ENCODE peak calls at places on chromosome 2, in four cellular contexts. One of them, this sample, is unnamed. For H3K36me3 and H3K4me1, the result is how much of the 10 kb centered on the place peaks cover.

GRCh38 chr2:83168377-83168776 is 1290.7 kb downstream of the SUCLG1 start:
- DNase-seq in psoas muscle: no peak
- DNase-seq in heart left ventricle: no peak
- DNase-seq in transverse colon: no peak
- DNase-seq in this sample: no peak

GRCh38 chr2:31381601-31382000 is 32.9 kb downstream of the XDH start:
- DNase-seq in psoas muscle: no peak
- DNase-seq in heart left ventricle: no peak
- DNase-seq in transverse colon: no peak
- DNase-seq in this sample: no peak

GRCh38 chr2:212892193-212892592 is 259.2 kb downstream of the IKZF2 start:
- DNase-seq in psoas muscle: no peak
- DNase-seq in heart left ventricle: no peak
- DNase-seq in transverse colon: no peak
- DNase-seq in this sample: no peak

GRCh38 chr2:223108376-223109100 is 56.5 kb downstream of the KCNE4 start:
- DNase-seq in psoas muscle: no peak
- DNase-seq in heart left ventricle: no peak
- DNase-seq in transverse colon: no peak
- DNase-seq in this sample: no peak

GRCh38 chr2:38603402-38604265 is 906 bp upstream of the HNRNPLL start:
- DNase-seq in psoas muscle: peak
- DNase-seq in heart left ventricle: peak
- DNase-seq in transverse colon: peak
- DNase-seq in this sample: peak

GRCh38 chr2:211062213-211062612 is 505.8 kb downstream of the CPS1 start:
- DNase-seq in psoas muscle: no peak
- DNase-seq in heart left ventricle: no peak
- DNase-seq in transverse colon: no peak
- DNase-seq in this sample: no peak

GRCh38 chr2:149828506-149829210 is 241.1 kb upstream of the MMADHC start:
- DNase-seq in psoas muscle: no peak
- DNase-seq in heart left ventricle: no peak
- DNase-seq in transverse colon: no peak
- DNase-seq in this sample: no peak

GRCh38 chr2:130366720-130367119 is 10.9 kb downstream of the PTPN18 start:
- DNase-seq in psoas muscle: no peak
- DNase-seq in heart left ventricle: no peak
- DNase-seq in transverse colon: no peak
- DNase-seq in this sample: no peak

GRCh38 chr2:126809357-126809756 is 89.3 kb upstream of the TEX51 start:
- DNase-seq in psoas muscle: no peak
- DNase-seq in heart left ventricle: no peak
- DNase-seq in transverse colon: no peak
- DNase-seq in this sample: no peak

GRCh38 chr2:143162997-143163396 is 33.8 kb downstream of the ARHGAP15 start:
- DNase-seq in psoas muscle: no peak
- DNase-seq in heart left ventricle: no peak
- DNase-seq in transverse colon: no peak
- DNase-seq in this sample: no peak

GRCh38 chr2:136282238-136282775 is 164.4 kb upstream of the CXCR4 start:
- DNase-seq in psoas muscle: no peak
- DNase-seq in heart left ventricle: no peak
- DNase-seq in transverse colon: no peak
- DNase-seq in this sample: no peak

GRCh38 chr2:43058761-43059160 is 167.6 kb downstream of the ZFP36L2 start:
- DNase-seq in psoas muscle: no peak
- DNase-seq in heart left ventricle: no peak
- DNase-seq in transverse colon: no peak
- DNase-seq in this sample: no peak

GRCh38 chr2:238162516-238163441 is 4.0 kb downstream of the ERFE start:
- DNase-seq in psoas muscle: peak
- DNase-seq in heart left ventricle: peak
- DNase-seq in transverse colon: no peak
- DNase-seq in this sample: no peak

GRCh38 chr2:161947394-161947793 is 126.6 kb downstream of the DPP4 start:
- DNase-seq in psoas muscle: no peak
- DNase-seq in heart left ventricle: no peak
- DNase-seq in transverse colon: no peak
- DNase-seq in this sample: no peak

GRCh38 chr2:1627628-1628371 is 116.5 kb downstream of the PXDN start:
- DNase-seq in psoas muscle: no peak
- DNase-seq in heart left ventricle: no peak
- DNase-seq in transverse colon: no peak
- DNase-seq in this sample: no peak

GRCh38 chr2:239204143-239204875 is 196.5 kb downstream of the HDAC4 start:
- DNase-seq in psoas muscle: peak
- DNase-seq in heart left ventricle: no peak
- DNase-seq in transverse colon: no peak
- DNase-seq in this sample: no peak

GRCh38 chr2:208406474-208407451 is at the start of gene PTH2R:
- DNase-seq in psoas muscle: peak
- DNase-seq in heart left ventricle: no peak
- DNase-seq in transverse colon: no peak
- DNase-seq in this sample: no peak

GRCh38 chr2:148812306-148812705 is 62.7 kb upstream of the KIF5C start:
- DNase-seq in psoas muscle: peak
- DNase-seq in heart left ventricle: peak
- DNase-seq in transverse colon: peak
- DNase-seq in this sample: no peak

GRCh38 chr2:31297751-31298150 is 63.8 kb downstream of the EHD3 start:
- DNase-seq in psoas muscle: no peak
- DNase-seq in heart left ventricle: no peak
- DNase-seq in transverse colon: no peak
- DNase-seq in this sample: no peak

GRCh38 chr2:195322324-195322723 is 334.7 kb upstream of the SLC39A10 start:
- DNase-seq in psoas muscle: no peak
- DNase-seq in heart left ventricle: no peak
- DNase-seq in transverse colon: peak
- DNase-seq in this sample: no peak

GRCh38 chr2:109350526-109350925 is 221.5 kb downstream of the SH3RF3 start:
- DNase-seq in psoas muscle: no peak
- DNase-seq in heart left ventricle: no peak
- DNase-seq in transverse colon: no peak
- DNase-seq in this sample: no peak

GRCh38 chr2:234286118-234286598 is 210.7 kb downstream of the ARL4C start:
- DNase-seq in psoas muscle: no peak
- DNase-seq in heart left ventricle: no peak
- DNase-seq in transverse colon: no peak
- DNase-seq in this sample: no peak

GRCh38 chr2:78757191-78757590 is 268.3 kb upstream of the REG3G start:
- DNase-seq in psoas muscle: no peak
- DNase-seq in heart left ventricle: no peak
- DNase-seq in transverse colon: no peak
- DNase-seq in this sample: no peak

GRCh38 chr2:129189617-129190016 is 789.8 kb upstream of the RAB6C start:
- DNase-seq in psoas muscle: no peak
- DNase-seq in heart left ventricle: no peak
- DNase-seq in transverse colon: no peak
- DNase-seq in this sample: no peak

GRCh38 chr2:73290049-73290839 is 3.1 kb downstream of the EGR4 start:
- DNase-seq in psoas muscle: no peak
- DNase-seq in heart left ventricle: no peak
- DNase-seq in transverse colon: peak
- DNase-seq in this sample: peak

GRCh38 chr2:100451734-100452133 is 18.5 kb upstream of the NMS start:
- DNase-seq in psoas muscle: no peak
- DNase-seq in heart left ventricle: no peak
- DNase-seq in transverse colon: no peak
- DNase-seq in this sample: no peak

GRCh38 chr2:116416988-116417387 is 1397.5 kb upstream of the DDX18 start:
- DNase-seq in psoas muscle: no peak
- DNase-seq in heart left ventricle: no peak
- DNase-seq in transverse colon: no peak
- DNase-seq in this sample: no peak

DNA sequence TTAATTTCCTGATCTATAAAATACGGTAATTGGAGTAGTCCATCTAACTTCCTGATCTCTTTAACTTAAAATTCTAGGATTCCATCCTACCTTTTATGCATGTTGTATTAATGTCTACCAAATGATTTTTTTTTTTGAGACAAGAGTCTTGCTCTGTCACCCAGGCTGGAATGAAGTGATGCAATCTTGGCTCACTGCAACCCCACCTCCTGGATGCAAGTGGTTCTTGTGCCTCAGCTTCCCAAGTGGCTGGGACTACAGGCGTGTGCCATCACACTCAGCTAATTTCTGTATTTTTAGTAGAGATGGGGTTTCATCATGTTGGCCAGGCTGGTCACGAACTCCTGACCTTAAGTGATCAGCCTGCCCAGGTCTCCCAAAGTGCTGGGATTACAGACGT is 47.8 kb downstream of the CFAP36 start:
- DNase-seq in psoas muscle: no peak
- DNase-seq in heart left ventricle: no peak
- DNase-seq in transverse colon: no peak
- DNase-seq in this sample: no peak
- H3K36me3 ChIP-seq in psoas muscle: half or more
- H3K36me3 ChIP-seq in heart left ventricle: half or more
- H3K36me3 ChIP-seq in transverse colon: under half
- H3K36me3 ChIP-seq in this sample: under half

GRCh38 chr2:144774786-144775185 is 254.9 kb upstream of the ZEB2 start:
- DNase-seq in psoas muscle: no peak
- DNase-seq in heart left ventricle: no peak
- DNase-seq in transverse colon: no peak
- DNase-seq in this sample: no peak

GRCh38 chr2:144771348-144771747 is 251.4 kb upstream of the ZEB2 start:
- DNase-seq in psoas muscle: no peak
- DNase-seq in heart left ventricle: no peak
- DNase-seq in transverse colon: no peak
- DNase-seq in this sample: no peak

GRCh38 chr2:144770616-144771230 is 250.8 kb upstream of the ZEB2 start:
- DNase-seq in psoas muscle: no peak
- DNase-seq in heart left ventricle: no peak
- DNase-seq in transverse colon: no peak
- DNase-seq in this sample: no peak
- H3K4me3 ChIP-seq in psoas muscle: no peak
- H3K4me3 ChIP-seq in heart left ventricle: no peak
- H3K4me3 ChIP-seq in transverse colon: no peak
- H3K4me3 ChIP-seq in this sample: no peak

DNA sequence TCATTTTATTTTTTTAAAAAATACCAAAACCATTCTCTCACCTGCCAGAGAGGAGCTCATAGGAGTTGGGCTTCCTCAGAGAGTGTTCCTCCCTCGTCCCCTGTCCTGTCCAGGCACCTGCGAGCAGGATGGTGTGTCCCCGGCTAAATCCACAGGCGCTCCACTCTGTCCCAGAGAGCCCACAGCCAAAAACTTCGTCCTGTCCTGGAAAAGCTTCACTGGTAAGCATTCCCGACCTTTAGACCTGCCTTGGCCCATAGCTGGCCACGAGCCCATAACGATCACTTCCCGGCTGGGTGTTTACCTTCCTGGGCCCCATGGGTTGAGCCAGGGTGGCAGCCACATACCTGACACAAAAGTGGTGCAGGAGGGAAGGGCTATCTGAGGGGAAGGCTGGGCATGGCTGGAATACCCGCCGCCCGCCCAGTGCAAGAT is at the start of gene NGEF:
- DNase-seq in psoas muscle: no peak
- DNase-seq in heart left ventricle: no peak
- DNase-seq in transverse colon: peak
- DNase-seq in this sample: no peak
- H3K4me1 ChIP-seq in psoas muscle: under half
- H3K4me1 ChIP-seq in heart left ventricle: under half
- H3K4me1 ChIP-seq in transverse colon: under half
- H3K4me1 ChIP-seq in this sample: under half

GRCh38 chr2:218662377-218662776 is 2.9 kb downstream of the BCS1L start:
- DNase-seq in psoas muscle: no peak
- DNase-seq in heart left ventricle: no peak
- DNase-seq in transverse colon: no peak
- DNase-seq in this sample: no peak
- H3K36me3 ChIP-seq in psoas muscle: half or more
- H3K36me3 ChIP-seq in heart left ventricle: half or more
- H3K36me3 ChIP-seq in transverse colon: under half
- H3K36me3 ChIP-seq in this sample: under half

GRCh38 chr2:173961346-173961705 is 3.8 kb downstream of the SP3 start:
- DNase-seq in psoas muscle: no peak
- DNase-seq in heart left ventricle: no peak
- DNase-seq in transverse colon: no peak
- DNase-seq in this sample: no peak
- H3K4me3 ChIP-seq in psoas muscle: no peak
- H3K4me3 ChIP-seq in heart left ventricle: no peak
- H3K4me3 ChIP-seq in transverse colon: peak
- H3K4me3 ChIP-seq in this sample: peak

GRCh38 chr2:241925277-241925676 is 55.7 kb downstream of the RTP5 start:
- DNase-seq in psoas muscle: no peak
- DNase-seq in heart left ventricle: no peak
- DNase-seq in transverse colon: no peak
- DNase-seq in this sample: no peak

GRCh38 chr2:241924069-241924908 is 54.8 kb downstream of the RTP5 start:
- DNase-seq in psoas muscle: no peak
- DNase-seq in heart left ventricle: no peak
- DNase-seq in transverse colon: no peak
- DNase-seq in this sample: no peak

GRCh38 chr2:241925821-241926441 is 56.4 kb downstream of the RTP5 start:
- DNase-seq in psoas muscle: no peak
- DNase-seq in heart left ventricle: no peak
- DNase-seq in transverse colon: no peak
- DNase-seq in this sample: no peak

GRCh38 chr2:241924909-241925250 is 55.4 kb downstream of the RTP5 start:
- DNase-seq in psoas muscle: no peak
- DNase-seq in heart left ventricle: no peak
- DNase-seq in transverse colon: no peak
- DNase-seq in this sample: no peak

GRCh38 chr2:241926541-241927311 is 57.2 kb downstream of the RTP5 start:
- DNase-seq in psoas muscle: peak
- DNase-seq in heart left ventricle: no peak
- DNase-seq in transverse colon: no peak
- DNase-seq in this sample: no peak
- H3K4me1 ChIP-seq in psoas muscle: under half
- H3K4me1 ChIP-seq in heart left ventricle: under half
- H3K4me1 ChIP-seq in transverse colon: under half
- H3K4me1 ChIP-seq in this sample: under half

GRCh38 chr2:28796620-28797019 is 14.0 kb upstream of the SPDYA start:
- DNase-seq in psoas muscle: no peak
- DNase-seq in heart left ventricle: no peak
- DNase-seq in transverse colon: no peak
- DNase-seq in this sample: no peak

GRCh38 chr2:28802975-28803429 is 7.6 kb upstream of the SPDYA start:
- DNase-seq in psoas muscle: no peak
- DNase-seq in heart left ventricle: no peak
- DNase-seq in transverse colon: no peak
- DNase-seq in this sample: no peak

GRCh38 chr2:28801726-28802125 is 8.9 kb upstream of the SPDYA start:
- DNase-seq in psoas muscle: no peak
- DNase-seq in heart left ventricle: no peak
- DNase-seq in transverse colon: no peak
- DNase-seq in this sample: no peak
- H3K36me3 ChIP-seq in psoas muscle: half or more
- H3K36me3 ChIP-seq in heart left ventricle: half or more
- H3K36me3 ChIP-seq in transverse colon: under half
- H3K36me3 ChIP-seq in this sample: under half

DNA sequence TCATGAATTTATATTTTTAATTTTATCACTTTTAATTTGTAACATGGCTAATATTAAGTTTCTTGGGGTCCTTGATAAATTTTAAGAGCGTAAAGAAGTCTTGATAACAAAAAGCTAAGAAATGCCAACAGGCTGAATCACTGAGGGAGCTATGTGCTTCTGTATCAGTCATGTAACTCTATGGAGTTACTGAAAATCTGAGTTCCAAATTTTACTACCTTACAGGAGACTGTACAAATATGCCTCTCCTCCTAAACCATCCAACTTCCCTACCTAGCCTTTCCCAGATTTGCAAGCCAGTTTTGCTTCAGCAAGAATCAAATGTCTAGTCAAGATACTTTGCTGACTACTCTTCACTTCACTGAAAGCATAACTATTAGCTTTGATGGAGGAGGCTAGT is 35.7 kb downstream of the FEZ2 start:
- DNase-seq in psoas muscle: no peak
- DNase-seq in heart left ventricle: no peak
- DNase-seq in transverse colon: no peak
- DNase-seq in this sample: no peak
- H3K4me3 ChIP-seq in psoas muscle: no peak
- H3K4me3 ChIP-seq in heart left ventricle: no peak
- H3K4me3 ChIP-seq in transverse colon: no peak
- H3K4me3 ChIP-seq in this sample: no peak